ENCODE peak calls at places on chromosomes 7 and 10, in six cellular contexts. Y is body of pancreas, V is dorsolateral prefrontal cortex, X is choroid plexus epithelial cell, F is thoracic aorta, O is BJ. U is an unnamed sample.

GRCh38 chr10:131090761-131091661 is 220.5 kb downstream of the TCERG1L start:
- DNase-seq in F (no peak), O (no peak), X (no peak), V (no peak), Y (peak), U (no peak)

GRCh38 chr7:122290476-122290875 is 14.1 kb downstream of the FEZF1 start:
- DNase-seq in Y (no peak), X (no peak), F (no peak), O (no peak), V (no peak), U (no peak)

GRCh38 chr7:81408728-81409127 is 361.1 kb downstream of the HGF start:
- DNase-seq in Y (no peak), F (no peak), O (no peak), V (no peak), X (no peak), U (no peak)

GRCh38 chr7:97973206-97973658 is 16.8 kb downstream of the OCM2 start:
- DNase-seq in Y (peak), V (no peak), O (no peak), F (no peak), X (peak), U (no peak)

GRCh38 chr10:127909716-127910463 is 3.0 kb downstream of the PTPRE start:
- DNase-seq in F (no peak), V (no peak), Y (no peak), X (no peak), O (no peak), U (no peak)

GRCh38 chr10:62025901-62026879 is 124.7 kb downstream of the ARID5B start:
- DNase-seq in X (no peak), Y (no peak), O (no peak), V (no peak), F (no peak), U (peak)

GRCh38 chr7:77729574-77730348 is 33.5 kb downstream of the RSBN1L start:
- DNase-seq in Y (no peak), V (no peak), O (no peak), X (peak), F (no peak), U (no peak)

GRCh38 chr10:43054593-43054992 is 22.3 kb upstream of the RET start:
- DNase-seq in F (no peak), V (peak), Y (no peak), X (no peak), O (no peak), U (no peak)

GRCh38 chr10:93468532-93469213 is 13.5 kb downstream of the MYOF start:
- DNase-seq in X (peak), F (no peak), V (no peak), Y (no peak), O (peak), U (peak)

GRCh38 chr10:119860866-119861601 is 11.6 kb downstream of the MCMBP start:
- DNase-seq in Y (no peak), O (no peak), F (no peak), X (no peak), V (no peak), U (no peak)

GRCh38 chr7:19834566-19834965 is 61.1 kb upstream of the TMEM196 start:
- DNase-seq in O (no peak), X (no peak), F (no peak), V (no peak), Y (no peak), U (no peak)

GRCh38 chr7:42964849-42965805 is 33.0 kb downstream of the MRPL32 start:
- DNase-seq in F (no peak), X (no peak), O (no peak), Y (no peak), V (no peak), U (peak)

GRCh38 chr10:4144802-4145201 is 359.8 kb upstream of the KLF6 start:
- DNase-seq in Y (no peak), X (no peak), V (no peak), F (no peak), O (no peak), U (peak)

GRCh38 chr7:2750054-2750453 is 62.1 kb downstream of the AMZ1 start:
- DNase-seq in O (no peak), Y (no peak), F (no peak), X (peak), V (no peak), U (no peak)

GRCh38 chr10:61628875-61629513 is 33.7 kb upstream of the CABCOCO1 start:
- DNase-seq in O (peak), F (no peak), V (no peak), Y (no peak), X (peak), U (peak)

GRCh38 chr7:2873146-2873545 is 29.0 kb upstream of the GNA12 start:
- DNase-seq in Y (no peak), F (no peak), X (no peak), O (no peak), V (no peak), U (no peak)

GRCh38 chr10:89980166-89980565 is 278.8 kb downstream of the KIF20B start:
- DNase-seq in Y (no peak), V (no peak), F (no peak), X (no peak), O (no peak), U (no peak)

GRCh38 chr10:66637273-66638036 is 288.4 kb upstream of the LRRTM3 start:
- DNase-seq in Y (no peak), X (no peak), O (no peak), V (no peak), F (no peak), U (no peak)

GRCh38 chr10:35369049-35369760 is 32.9 kb downstream of the CCNY start:
- DNase-seq in V (no peak), F (no peak), X (no peak), O (peak), Y (no peak), U (peak)

GRCh38 chr10:129628823-129629222 is 161.8 kb downstream of the MGMT start:
- DNase-seq in F (no peak), V (no peak), O (no peak), X (no peak), Y (no peak), U (no peak)

GRCh38 chr10:97279121-97279815 is 13.2 kb downstream of the ARHGAP19 start:
- DNase-seq in V (no peak), O (no peak), X (peak), F (no peak), Y (no peak), U (peak)

GRCh38 chr7:119256446-119257131 is 1016.4 kb upstream of the KCND2 start:
- DNase-seq in O (no peak), Y (no peak), X (no peak), F (no peak), V (no peak), U (no peak)

GRCh38 chr10:126118476-126118875 is 222.1 kb downstream of the FANK1 start:
- DNase-seq in O (no peak), V (no peak), X (no peak), Y (no peak), F (no peak), U (no peak)

GRCh38 chr7:28958235-28958945 is at the start of gene TRIL:
- DNase-seq in V (peak), F (no peak), Y (peak), X (peak), O (no peak), U (peak)

GRCh38 chr10:95279042-95279820 is 11.6 kb downstream of the PDLIM1 start:
- DNase-seq in F (no peak), X (peak), V (no peak), O (no peak), Y (no peak), U (peak)

GRCh38 chr7:16801111-16801542 is 3.7 kb downstream of the AGR2 start:
- DNase-seq in V (no peak), F (no peak), O (peak), Y (no peak), X (peak), U (peak)

GRCh38 chr10:2575460-2575859 is 491.9 kb upstream of the PFKP start:
- DNase-seq in O (no peak), F (no peak), V (no peak), Y (no peak), X (no peak), U (no peak)

GRCh38 chr10:106078796-106079576 is 1085.5 kb downstream of the SORCS1 start:
- DNase-seq in O (no peak), Y (no peak), V (no peak), F (no peak), X (peak), U (peak)

GRCh38 chr7:140315498-140316164 is 82.7 kb downstream of the SLC37A3 start:
- DNase-seq in Y (no peak), V (no peak), O (no peak), X (no peak), F (no peak), U (no peak)

GRCh38 chr10:131084791-131085585 is 226.5 kb downstream of the TCERG1L start:
- DNase-seq in Y (no peak), X (no peak), F (no peak), O (no peak), V (no peak), U (no peak)

GRCh38 chr7:146094356-146094755 is 22.2 kb upstream of the CNTNAP2 start:
- DNase-seq in F (no peak), Y (no peak), X (no peak), O (no peak), V (no peak), U (no peak)

GRCh38 chr7:146090023-146090645 is 26.5 kb upstream of the CNTNAP2 start:
- DNase-seq in V (no peak), F (no peak), O (no peak), Y (no peak), X (peak), U (peak)
- TF ChIP-seq CTCF in V (peak), F (peak), O (peak), Y (peak), X (peak), U (peak)

DNA sequence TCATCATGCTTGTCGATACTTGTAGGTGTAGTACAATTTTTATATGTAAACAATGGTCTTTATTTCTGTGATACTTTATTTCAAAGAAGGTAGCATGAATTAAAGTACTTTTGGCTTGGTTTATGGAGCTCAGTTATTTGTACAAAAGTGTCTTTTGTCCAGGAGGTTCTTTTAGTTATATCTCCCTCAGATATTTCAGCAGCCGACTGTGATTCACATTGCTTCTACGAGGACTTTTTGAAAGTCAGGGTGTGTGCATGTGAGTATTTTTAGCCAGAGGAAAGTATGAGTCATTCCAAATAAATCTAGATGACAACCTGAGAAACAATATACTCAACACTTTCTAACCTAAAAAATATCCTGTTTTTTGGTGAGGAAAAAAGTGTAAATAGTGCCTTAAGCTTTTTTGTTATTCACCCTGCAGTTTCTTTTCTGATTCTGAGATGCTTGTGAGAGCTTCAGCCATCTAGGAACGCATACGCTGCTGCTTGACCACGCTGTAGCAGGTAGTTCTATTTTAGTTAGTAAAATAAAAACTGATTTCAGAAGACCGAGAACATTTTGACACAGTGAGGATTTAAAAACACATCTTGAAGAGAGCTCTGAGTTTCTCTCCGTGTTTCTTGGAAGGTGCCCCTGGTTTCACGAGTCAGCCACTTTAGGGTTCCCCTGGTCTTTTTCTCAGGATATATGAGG is 532 bp upstream of the SUN1 start:
- DNase-seq in V (no peak), X (peak), F (no peak), O (peak), Y (peak), U (peak)
- H3K4me3 ChIP-seq in V (peak), X (peak), F (peak), O (peak), Y (no peak), U (peak)

GRCh38 chr10:75911426-75911825 is 480.0 kb downstream of the LRMDA start:
- DNase-seq in X (peak), Y (no peak), F (no peak), O (no peak), V (no peak), U (no peak)

GRCh38 chr10:75904499-75905283 is 473.3 kb downstream of the LRMDA start:
- DNase-seq in Y (peak), V (no peak), O (no peak), F (no peak), X (no peak), U (no peak)

GRCh38 chr10:75910032-75910431 is 478.6 kb downstream of the LRMDA start:
- DNase-seq in V (no peak), F (no peak), X (peak), O (no peak), Y (no peak), U (peak)
- TF ChIP-seq CTCF in V (peak), F (peak), X (peak), O (peak), Y (peak), U (peak)

DNA sequence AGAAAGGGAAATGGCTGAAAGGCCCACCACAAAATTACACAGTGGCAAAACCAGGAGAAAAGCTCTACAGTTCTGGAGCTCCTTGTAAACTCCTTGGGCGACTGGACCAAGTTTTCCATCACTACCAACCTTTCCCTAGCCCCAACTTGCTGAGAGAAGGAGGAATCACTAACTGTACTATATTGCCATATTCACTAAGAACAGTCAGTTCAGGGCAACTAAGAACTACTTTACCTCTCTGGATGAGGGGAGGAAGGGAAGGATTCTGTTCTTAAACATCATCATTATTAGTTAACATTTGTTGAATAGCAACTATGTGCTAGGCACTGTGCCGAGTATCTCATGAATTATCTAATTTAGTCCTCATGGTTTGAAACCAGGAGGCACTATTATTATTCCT is 98.1 kb upstream of the SVIL start:
- DNase-seq in F (no peak), O (no peak), V (no peak), X (no peak), Y (no peak), U (no peak)
- H3K4me3 ChIP-seq in F (peak), O (no peak), V (no peak), X (no peak), Y (no peak), U (peak)

U was measured in fibroblast of the aortic adventitia.